ENCODE peak calls at places on chromosomes 1 and 21, in five cellular contexts. K, D, B, L and W are unnamed samples.

GRCh38 chr1:41312991-41313645 is 48.1 kb upstream of the FOXO6 start:
- DNase-seq in K (no peak), D (no peak), B (no peak), L (no peak), W (no peak)

GRCh38 chr1:18147672-18148071 is 40.1 kb downstream of the IGSF21 start:
- DNase-seq in K (no peak), D (no peak), B (no peak), L (no peak), W (no peak)

GRCh38 chr1:119675349-119676343 is 27.6 kb upstream of the ZNF697 start:
- DNase-seq in K (peak), D (peak), B (peak), L (peak), W (peak)

GRCh38 chr1:56525463-56526155 is 53.8 kb downstream of the PLPP3 start:
- DNase-seq in K (peak), D (no peak), B (peak), L (no peak), W (no peak)

GRCh38 chr1:41639332-41639936 is 155.0 kb upstream of the EDN2 start:
- DNase-seq in K (peak), D (no peak), B (no peak), L (peak), W (peak)

GRCh38 chr1:205971082-205971481 is 27.8 kb upstream of the SLC26A9 start:
- DNase-seq in K (no peak), D (no peak), B (no peak), L (no peak), W (no peak)

GRCh38 chr1:244466724-244467123 is 5.7 kb downstream of the CATSPERE start:
- DNase-seq in K (no peak), D (no peak), B (no peak), L (no peak), W (no peak)

GRCh38 chr1:197614916-197615692 is 160.2 kb downstream of the DENND1B start:
- DNase-seq in K (peak), D (peak), B (no peak), L (peak), W (peak)

GRCh38 chr1:150168960-150169565 is 19.3 kb downstream of the PLEKHO1 start:
- DNase-seq in K (peak), D (peak), B (peak), L (peak), W (peak)

GRCh38 chr1:78333426-78334012 is 157.3 kb upstream of the PTGFR start:
- DNase-seq in K (peak), D (peak), B (no peak), L (peak), W (peak)

GRCh38 chr1:167881069-167881468 is 32.9 kb downstream of the ADCY10 start:
- DNase-seq in K (no peak), D (no peak), B (no peak), L (no peak), W (no peak)

GRCh38 chr1:158686430-158687009 is at the start of gene SPTA1:
- DNase-seq in K (no peak), D (no peak), B (no peak), L (peak), W (peak)

GRCh38 chr1:80445021-80445420 is 1355.7 kb upstream of the ADGRL2 start:
- DNase-seq in K (no peak), D (no peak), B (no peak), L (no peak), W (peak)

GRCh38 chr1:226960256-226960655 is 20.2 kb downstream of the COQ8A start:
- DNase-seq in K (no peak), D (no peak), B (no peak), L (no peak), W (no peak)

GRCh38 chr1:202892501-202892900 is 3.6 kb upstream of the RABIF start:
- DNase-seq in K (no peak), D (no peak), B (no peak), L (no peak), W (peak)

GRCh38 chr1:165564561-165564960 is 20.8 kb downstream of the LRRC52 start:
- DNase-seq in K (no peak), D (no peak), B (no peak), L (no peak), W (no peak)

GRCh38 chr21:32889596-32889995 is 118.0 kb upstream of the PAXBP1 start:
- DNase-seq in K (no peak), D (no peak), B (no peak), L (no peak), W (no peak)

GRCh38 chr1:89633745-89634625 is 1.1 kb downstream of the LRRC8C start:
- DNase-seq in K (peak), D (peak), B (no peak), L (peak), W (peak)

GRCh38 chr1:248823517-248824001 is 2.2 kb downstream of the SH3BP5L start:
- DNase-seq in K (no peak), D (no peak), B (no peak), L (no peak), W (no peak)

GRCh38 chr1:63557365-63557987 is 34.2 kb downstream of the EFCAB7 start:
- DNase-seq in K (peak), D (peak), B (no peak), L (peak), W (peak)
- TF ChIP-seq CTCF in K (peak), D (peak), B (peak), L (peak), W (peak)

GRCh38 chr1:63068626-63069025 is 253.7 kb upstream of the FOXD3 start:
- DNase-seq in K (no peak), D (no peak), B (no peak), L (no peak), W (peak)

GRCh38 chr1:63074321-63074720 is 248.0 kb upstream of the FOXD3 start:
- DNase-seq in K (no peak), D (no peak), B (no peak), L (no peak), W (no peak)

GRCh38 chr1:63069214-63069613 is 253.2 kb upstream of the FOXD3 start:
- DNase-seq in K (no peak), D (no peak), B (no peak), L (no peak), W (no peak)

DNA sequence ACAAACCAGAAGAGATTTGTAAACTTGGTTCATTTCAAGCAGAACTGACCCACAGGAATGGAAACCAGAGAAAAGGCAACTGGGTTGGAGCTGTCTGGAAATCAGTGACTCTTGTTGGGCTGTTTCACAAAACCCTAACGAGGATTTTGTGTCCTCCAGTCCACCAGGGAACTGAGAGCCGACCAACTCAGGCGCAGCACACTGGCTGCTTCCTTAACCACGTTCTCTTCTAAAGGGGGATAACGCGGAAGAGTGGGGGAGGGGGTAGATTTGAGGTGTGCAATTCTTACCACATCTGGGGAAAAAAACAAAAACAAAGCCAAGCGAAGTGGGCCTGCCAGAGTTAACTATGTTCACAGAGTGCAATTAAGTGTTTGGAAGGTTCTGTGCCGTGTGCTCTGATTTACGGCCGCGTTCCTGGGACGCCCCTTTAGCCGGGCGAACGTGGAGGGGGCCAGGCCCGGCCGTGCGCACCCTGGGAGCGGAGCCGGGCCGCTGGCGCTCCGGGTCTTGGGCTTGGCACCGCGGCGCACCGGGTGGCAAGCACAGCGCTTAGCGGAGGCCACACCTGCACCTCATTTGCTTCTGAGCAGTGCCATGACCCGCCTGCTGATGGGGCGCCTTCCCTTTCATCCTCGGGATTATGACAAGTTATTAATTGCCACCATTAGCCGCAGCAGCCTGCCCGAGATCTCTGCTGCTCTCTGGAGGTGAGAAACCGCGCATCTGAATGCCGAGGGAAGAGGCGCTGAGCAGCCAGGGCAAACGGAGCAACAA is 248.6 kb upstream of the FOXD3 start:
- DNase-seq in K (no peak), D (no peak), B (no peak), L (no peak), W (no peak)
- TF ChIP-seq CTCF in K (no peak), D (no peak), B (no peak), L (no peak), W (no peak)

GRCh38 chr1:6141601-6142000 is 38.5 kb downstream of the CHD5 start:
- DNase-seq in K (peak), D (no peak), B (no peak), L (no peak), W (peak)
- TF ChIP-seq CTCF in K (peak), D (peak), B (no peak), L (peak), W (no peak)

GRCh38 chr1:5514519-5515183 is 477.6 kb downstream of the NPHP4 start:
- DNase-seq in K (peak), D (peak), B (peak), L (peak), W (peak)
- TF ChIP-seq CTCF in K (peak), D (peak), B (peak), L (peak), W (peak)

DNA sequence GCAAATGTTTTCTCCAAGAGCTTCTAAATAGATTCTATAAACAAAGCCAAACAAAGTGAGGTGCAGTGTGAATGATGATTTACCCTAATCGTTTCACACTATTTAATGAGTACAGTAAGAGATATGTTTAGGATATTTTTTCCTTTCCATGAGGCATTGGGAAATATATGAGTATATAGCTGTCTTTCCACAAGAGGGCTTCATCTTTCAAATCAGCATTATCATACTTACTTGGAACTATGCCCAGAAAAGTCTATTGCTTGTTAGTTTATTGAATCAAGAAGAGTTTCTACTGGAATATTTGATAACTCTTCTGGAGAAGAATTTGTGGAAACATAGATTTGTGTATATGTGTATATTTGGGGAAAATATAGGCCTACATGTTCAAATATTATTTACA is 277.1 kb upstream of the BRINP3 start:
- DNase-seq in K (no peak), D (no peak), B (no peak), L (peak), W (peak)
- TF ChIP-seq CTCF in K (no peak), D (no peak), B (no peak), L (no peak), W (peak)

DNA sequence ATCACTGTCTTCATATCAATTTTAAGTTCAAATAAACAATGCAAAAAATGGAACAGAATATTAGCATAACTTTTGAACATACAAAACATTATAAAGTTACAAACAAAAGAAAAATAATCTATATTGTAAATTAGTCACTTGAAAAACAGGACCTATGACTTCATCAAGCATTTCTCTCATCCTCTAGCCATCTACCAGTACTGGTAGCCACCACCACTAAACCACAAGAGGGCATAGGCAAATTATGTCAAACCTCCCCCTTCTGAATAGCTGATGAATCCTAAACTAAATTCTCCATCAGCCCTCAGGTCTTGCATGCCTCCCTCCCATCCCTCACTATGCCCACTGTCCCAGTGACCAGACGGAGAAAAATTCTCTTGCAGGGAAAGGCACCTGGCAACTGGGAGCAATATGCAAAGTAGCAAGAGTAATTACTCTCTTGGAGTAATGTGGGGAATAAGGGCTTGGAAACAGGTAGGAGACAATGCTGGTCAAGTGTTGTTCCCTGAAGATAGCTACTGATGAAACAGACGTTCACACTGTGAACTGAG is 37.1 kb downstream of the SSX2IP start:
- DNase-seq in K (no peak), D (no peak), B (no peak), L (no peak), W (no peak)
- TF ChIP-seq CTCF in K (no peak), D (no peak), B (no peak), L (peak), W (no peak)

GRCh38 chr1:109816975-109817535 is 53.3 kb upstream of the EPS8L3 start:
- DNase-seq in K (no peak), D (no peak), B (no peak), L (no peak), W (no peak)

GRCh38 chr1:109815809-109816791 is 52.4 kb upstream of the EPS8L3 start:
- DNase-seq in K (peak), D (no peak), B (no peak), L (peak), W (no peak)

GRCh38 chr1:109814223-109814622 is 50.5 kb upstream of the EPS8L3 start:
- DNase-seq in K (no peak), D (no peak), B (no peak), L (no peak), W (no peak)

GRCh38 chr1:109812691-109813393 is 49.1 kb upstream of the EPS8L3 start:
- DNase-seq in K (no peak), D (no peak), B (no peak), L (no peak), W (no peak)

GRCh38 chr1:109814993-109815786 is 51.5 kb upstream of the EPS8L3 start:
- DNase-seq in K (no peak), D (no peak), B (no peak), L (no peak), W (no peak)
- TF ChIP-seq CTCF in K (no peak), D (no peak), B (no peak), L (no peak), W (no peak)